ENCODE peak calls at places on chromosomes 12 and 14, in four cellular contexts. R, Q, C and P are unnamed samples.

GRCh38 chr12:69935651-69936100 is 110.6 kb downstream of the MYRFL start:
- DNase-seq in R (peak), Q (no peak), C (no peak), P (no peak)

GRCh38 chr14:35878272-35879140 is 52.4 kb downstream of the BRMS1L start:
- DNase-seq in R (no peak), Q (peak), C (peak), P (no peak)

GRCh38 chr14:29039171-29039570 is 272.6 kb downstream of the FOXG1 start:
- DNase-seq in R (no peak), Q (no peak), C (no peak), P (no peak)

GRCh38 chr12:21438643-21439042 is 1.2 kb downstream of the PYROXD1 start:
- DNase-seq in R (no peak), Q (no peak), C (no peak), P (no peak)

GRCh38 chr12:113792450-113792849 is 173.7 kb downstream of the RBM19 start:
- DNase-seq in R (no peak), Q (no peak), C (no peak), P (no peak)

GRCh38 chr14:77889971-77890442 is 90.1 kb downstream of the ADCK1 start:
- DNase-seq in R (no peak), Q (peak), C (peak), P (no peak)

GRCh38 chr12:83476006-83476405 is 789.3 kb downstream of the TMTC2 start:
- DNase-seq in R (no peak), Q (no peak), C (no peak), P (no peak)

GRCh38 chr14:29896354-29896768 is 31.3 kb downstream of the PRKD1 start:
- DNase-seq in R (no peak), Q (no peak), C (no peak), P (no peak)

GRCh38 chr12:12010277-12011031 is 60.3 kb upstream of the BCL2L14 start:
- DNase-seq in R (peak), Q (no peak), C (no peak), P (no peak)

GRCh38 chr12:94304566-94305061 is 155.1 kb downstream of the CEP83 start:
- DNase-seq in R (no peak), Q (peak), C (peak), P (no peak)

GRCh38 chr12:52203126-52203921 is 11.5 kb upstream of the KRT80 start:
- DNase-seq in R (peak), Q (no peak), C (peak), P (no peak)

GRCh38 chr12:67698711-67699603 is 50.4 kb downstream of the DYRK2 start:
- DNase-seq in R (no peak), Q (no peak), C (no peak), P (no peak)

GRCh38 chr12:65741662-65742480 is 82.4 kb upstream of the HMGA2 start:
- DNase-seq in R (no peak), Q (no peak), C (no peak), P (peak)

GRCh38 chr14:102652194-102652593 is 59.7 kb downstream of the RCOR1 start:
- DNase-seq in R (no peak), Q (no peak), C (no peak), P (no peak)

GRCh38 chr12:41345071-41345470 is 157.0 kb downstream of the PDZRN4 start:
- DNase-seq in R (no peak), Q (no peak), C (no peak), P (no peak)

GRCh38 chr12:116400671-116401357 is 123.3 kb upstream of the MED13L start:
- DNase-seq in R (no peak), Q (no peak), C (no peak), P (no peak)

GRCh38 chr14:72476657-72477499 is 417.0 kb downstream of the DPF3 start:
- DNase-seq in R (peak), Q (no peak), C (peak), P (no peak)

GRCh38 chr12:124195226-124195938 is 99.5 kb upstream of the RFLNA start:
- DNase-seq in R (no peak), Q (no peak), C (no peak), P (no peak)

GRCh38 chr12:117028254-117028653 is 71.0 kb downstream of the TESC start:
- DNase-seq in R (no peak), Q (no peak), C (no peak), P (no peak)

DNA sequence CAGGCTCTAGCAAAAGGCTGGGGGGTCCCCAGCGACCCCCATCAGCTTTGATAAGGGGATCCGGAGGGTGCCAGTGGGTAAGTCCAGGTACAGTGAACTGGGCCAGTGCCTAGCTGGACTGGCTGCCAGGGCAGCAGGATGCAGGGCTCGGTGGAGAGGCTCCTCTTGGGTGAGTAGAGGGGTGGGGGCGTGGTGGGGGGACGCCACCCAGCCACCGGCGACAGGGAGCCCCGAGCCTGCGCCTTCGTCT is 171 bp downstream of the RAPGEF3 start:
- DNase-seq in R (no peak), Q (no peak), C (no peak), P (no peak)
- TF ChIP-seq CTCF in R (no peak), Q (no peak), C (no peak), P (no peak)

DNA sequence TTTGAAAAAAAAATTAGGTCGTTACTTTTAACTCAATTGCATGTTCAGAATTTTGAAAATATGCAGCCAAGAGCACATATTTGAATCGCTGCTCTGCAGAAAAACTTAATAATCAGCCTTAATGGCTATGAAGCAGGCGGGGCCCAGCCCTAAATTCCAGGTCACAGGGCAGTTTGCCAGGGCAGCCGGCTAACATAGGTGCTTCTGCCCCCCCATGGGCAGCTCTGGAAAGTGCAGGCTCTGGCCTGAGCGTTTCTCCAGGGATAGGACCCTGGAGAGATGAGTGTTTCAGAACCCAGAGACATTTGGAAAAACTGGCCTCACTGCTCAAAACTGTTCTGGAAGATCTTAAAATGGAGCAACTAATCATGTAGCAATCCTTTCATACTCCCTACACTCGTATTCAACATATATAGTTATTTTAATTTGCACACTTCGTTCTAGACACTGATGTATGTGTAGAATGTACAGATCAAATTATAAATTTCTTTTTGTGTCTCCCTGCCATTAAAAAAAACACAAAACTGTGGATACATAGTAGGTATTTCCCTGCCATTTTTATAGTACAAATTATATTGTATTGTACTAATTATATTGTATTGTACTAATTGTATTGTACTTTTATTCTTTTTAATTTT is 26.0 kb upstream of the PTGR2 start:
- DNase-seq in R (peak), Q (peak), C (no peak), P (peak)
- TF ChIP-seq CTCF in R (peak), Q (peak), C (peak), P (peak)

GRCh38 chr14:31510222-31510621 is 22.4 kb upstream of the GPR33 start:
- DNase-seq in R (no peak), Q (no peak), C (no peak), P (no peak)
- TF ChIP-seq CTCF in R (peak), Q (peak), C (peak), P (peak)

DNA sequence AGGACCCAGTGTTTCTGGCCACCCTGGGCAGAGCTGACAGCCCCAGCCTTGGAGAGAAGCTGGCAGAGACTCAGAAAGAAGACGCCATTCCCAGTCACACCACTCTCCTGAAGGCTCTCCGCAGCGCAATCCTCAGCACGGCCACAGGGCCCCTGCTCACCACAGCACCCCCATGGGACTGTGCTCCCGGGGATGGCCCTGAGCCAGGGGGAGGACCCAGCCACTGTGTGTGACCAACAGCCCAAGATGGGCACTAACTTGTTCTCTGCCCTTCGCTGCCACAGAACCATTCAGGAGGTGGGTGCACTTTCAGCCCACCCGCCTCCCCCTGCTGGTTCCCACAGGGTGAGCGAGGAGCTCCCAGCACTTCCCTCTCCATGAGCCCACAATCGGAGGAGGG is 57.1 kb downstream of the CCNK start:
- DNase-seq in R (no peak), Q (no peak), C (no peak), P (no peak)
- TF ChIP-seq CTCF in R (no peak), Q (peak), C (no peak), P (no peak)

GRCh38 chr12:22899184-22899583 is 274.2 kb downstream of the ETNK1 start:
- DNase-seq in R (no peak), Q (no peak), C (no peak), P (no peak)
- TF ChIP-seq CTCF in R (no peak), Q (no peak), C (no peak), P (no peak)

GRCh38 chr12:153080-153746 is 60.7 kb downstream of the SLC6A12 start:
- DNase-seq in R (no peak), Q (no peak), C (no peak), P (no peak)
- TF ChIP-seq CTCF in R (peak), Q (peak), C (peak), P (peak)

GRCh38 chr14:99590746-99591555 is 13.1 kb downstream of the CCDC85C start:
- DNase-seq in R (no peak), Q (no peak), C (no peak), P (no peak)
- TF ChIP-seq CTCF in R (no peak), Q (no peak), C (no peak), P (no peak)

GRCh38 chr14:62117010-62117717 is 354.9 kb downstream of the SNAPC1 start:
- DNase-seq in R (no peak), Q (peak), C (no peak), P (peak)
- TF ChIP-seq CTCF in R (no peak), Q (peak), C (peak), P (peak)